ENCODE peak calls at places on chromosomes 13 and 19, in nine cellular contexts. O is GM12865; F is stimulated activated naive CD8-positive, alpha-beta T cell treated with anti-CD3 and anti-CD28 coated beads, Interleukin-15, Interleukin-2, amounts not matched to agents 100 U/mL and 50 U/mL, for 24 hours; M is nephron progenitor cell; T is NCI-H774; R is GM12891; K is ELF-1; N is C1 segment of cervical spinal cord; J is ACHN. H is an unnamed sample.

GRCh38 chr19:30450945-30451344 is 78.8 kb downstream of the ZNF536 start:
- DNase-seq in O (no peak), F (no peak), M (no peak), T (no peak), R (no peak), K (no peak), N (peak), J (no peak), H (no peak)

GRCh38 chr19:12580180-12580694 is 29.0 kb upstream of the ZNF564 start:
- DNase-seq in O (no peak), F (no peak), M (no peak), T (no peak), R (no peak), K (no peak), N (no peak), J (no peak), H (no peak)

GRCh38 chr19:55545913-55546495 is 661 bp upstream of the SBK3 start:
- DNase-seq in O (no peak), F (no peak), M (no peak), T (no peak), R (no peak), K (no peak), N (no peak), J (no peak), H (no peak)

GRCh38 chr19:48419158-48419920 is 25.9 kb downstream of the GRIN2D start:
- DNase-seq in O (peak), F (peak), M (peak), T (no peak), R (no peak), K (peak), N (no peak), J (no peak), H (no peak)

GRCh38 chr13:91609353-91609752 is 210.9 kb downstream of the GPC5 start:
- DNase-seq in O (no peak), F (no peak), M (peak), T (no peak), R (no peak), K (no peak), N (no peak), J (no peak), H (no peak)

GRCh38 chr19:17538684-17539287 is 16.7 kb upstream of the COLGALT1 start:
- DNase-seq in O (peak), F (no peak), M (no peak), T (no peak), R (no peak), K (no peak), N (no peak), J (no peak), H (no peak)

GRCh38 chr19:4988770-4989251 is 19.9 kb downstream of the KDM4B start:
- DNase-seq in O (no peak), F (no peak), M (no peak), T (no peak), R (no peak), K (peak), N (no peak), J (no peak), H (no peak)

GRCh38 chr19:35718345-35719041 is 690 bp downstream of the KMT2B start:
- DNase-seq in O (peak), F (peak), M (peak), T (no peak), R (no peak), K (peak), N (peak), J (peak), H (no peak)

GRCh38 chr19:49368711-49369358 is 5.2 kb downstream of the DKKL1 start:
- DNase-seq in O (no peak), F (no peak), M (no peak), T (no peak), R (no peak), K (no peak), N (no peak), J (no peak), H (no peak)

GRCh38 chr13:109145631-109146030 is 516.2 kb downstream of the MYO16 start:
- DNase-seq in O (peak), F (no peak), M (peak), T (peak), R (peak), K (peak), N (peak), J (peak), H (peak)

GRCh38 chr13:113920606-113921306 is 53.1 kb downstream of the C13orf46 start:
- DNase-seq in O (no peak), F (no peak), M (no peak), T (no peak), R (no peak), K (no peak), N (no peak), J (no peak), H (no peak)

GRCh38 chr13:74288361-74288911 is 154.2 kb upstream of the KLF12 start:
- DNase-seq in O (peak), F (peak), M (peak), T (peak), R (no peak), K (no peak), N (peak), J (no peak), H (peak)

H was measured in NCI-H1417 treated with DMSO at 0.1 percent for 48 hours.